ENCODE peak calls at places on chromosomes 11 and 22, in five cellular contexts. Q is GM12865, G is cardiac muscle cell, T is GM12878, B is lower lobe of right lung. Y is an unnamed sample.
A peak's percentile ranks its signal among the peaks of the same experiment; 100 is the strongest.

GRCh38 chr11:66846671-66847091 is 3.4 kb downstream of the RCE1 start:
- DNase-seq in Q (no peak), G (no peak), T (no peak), B (no peak), Y (peak; percentile 20)

GRCh38 chr22:46007003-46007847 is 30.3 kb upstream of the WNT7B start:
- DNase-seq in Q (no peak), G (peak; percentile 82), T (no peak), B (peak; percentile 75), Y (peak; percentile 51)

GRCh38 chr11:114137054-114137453 is 77.5 kb downstream of the ZBTB16 start:
- DNase-seq in Q (no peak), G (no peak), T (no peak), B (no peak), Y (no peak)

GRCh38 chr11:15216678-15217077 is 102.0 kb downstream of the INSC start:
- DNase-seq in Q (peak; percentile 13), G (no peak), T (no peak), B (no peak), Y (no peak)

GRCh38 chr11:133064152-133064877 is 468.0 kb downstream of the OPCML start:
- DNase-seq in Q (no peak), G (peak; percentile 82), T (no peak), B (peak; percentile 69), Y (peak; percentile 65)

GRCh38 chr22:37782340-37783168 is 25.2 kb upstream of the GCAT start:
- DNase-seq in Q (no peak), G (no peak), T (no peak), B (no peak), Y (no peak)

GRCh38 chr11:122690801-122691649 is 35.5 kb downstream of the UBASH3B start:
- DNase-seq in Q (no peak), G (peak; percentile 73), T (no peak), B (no peak), Y (no peak)

GRCh38 chr11:35235944-35236666 is 97.1 kb downstream of the CD44 start:
- DNase-seq in Q (no peak), G (no peak), T (no peak), B (no peak), Y (peak; percentile 93)

GRCh38 chr11:122261546-122261945 is 145.5 kb upstream of the BLID start:
- DNase-seq in Q (no peak), G (no peak), T (no peak), B (no peak), Y (no peak)

GRCh38 chr11:46347637-46348311 is 511 bp downstream of the DGKZ start:
- DNase-seq in Q (no peak), G (no peak), T (no peak), B (no peak), Y (no peak)

GRCh38 chr22:27507066-27507715 is 294.4 kb downstream of the MN1 start:
- DNase-seq in Q (no peak), G (peak; percentile 68), T (no peak), B (no peak), Y (no peak)

GRCh38 chr11:55726715-55727324 is 46.4 kb upstream of the OR5D13 start:
- DNase-seq in Q (peak; percentile 13), G (no peak), T (no peak), B (no peak), Y (no peak)
- TF ChIP-seq CTCF in Q (peak; percentile 18), G (no peak), T (peak; percentile 18), B (no peak), Y (no peak)

GRCh38 chr22:44702479-44703219 is 645 bp downstream of the PRR5 start:
- DNase-seq in Q (no peak), G (peak; percentile 45), T (no peak), B (no peak), Y (peak; percentile 43)

GRCh38 chr22:44700456-44700855 is 1.5 kb upstream of the PRR5 start:
- DNase-seq in Q (no peak), G (no peak), T (no peak), B (no peak), Y (no peak)

GRCh38 chr22:44703269-44703870 is 1.4 kb downstream of the PRR5 start:
- DNase-seq in Q (no peak), G (no peak), T (no peak), B (no peak), Y (no peak)

GRCh38 chr22:44701824-44702478 is at the start of gene PRR5:
- DNase-seq in Q (peak; percentile 73), G (peak; percentile 95), T (no peak), B (peak; percentile 89), Y (peak; percentile 92)

GRCh38 chr22:44701187-44701586 is 817 bp upstream of the PRR5 start:
- DNase-seq in Q (no peak), G (no peak), T (no peak), B (no peak), Y (no peak)
- H3K4me3 ChIP-seq in Q (no peak overlapping the region), G (no peak overlapping the region), T (no peak overlapping the region), B (no peak overlapping the region), Y (no peak overlapping the region)

GRCh38 chr22:39133871-39134270 is 18.6 kb downstream of the CBX7 start:
- DNase-seq in Q (no peak), G (no peak), T (no peak), B (no peak), Y (no peak)

GRCh38 chr22:39136317-39136716 is 16.2 kb downstream of the CBX7 start:
- DNase-seq in Q (no peak), G (no peak), T (no peak), B (no peak), Y (no peak)

GRCh38 chr22:39134366-39135091 is 18.0 kb downstream of the CBX7 start:
- DNase-seq in Q (no peak), G (no peak), T (no peak), B (no peak), Y (no peak)

GRCh38 chr22:39132871-39133524 is 19.5 kb downstream of the CBX7 start:
- DNase-seq in Q (no peak), G (no peak), T (no peak), B (no peak), Y (peak; percentile 17)

GRCh38 chr22:39135092-39135896 is 17.2 kb downstream of the CBX7 start:
- DNase-seq in Q (peak; percentile 63), G (peak; percentile 48), T (no peak), B (no peak), Y (peak; percentile 46)
- TF ChIP-seq CTCF in Q (peak; percentile 67), G (peak; percentile 63), T (peak; percentile 68), B (peak; percentile 40), Y (peak; percentile 14)

DNA sequence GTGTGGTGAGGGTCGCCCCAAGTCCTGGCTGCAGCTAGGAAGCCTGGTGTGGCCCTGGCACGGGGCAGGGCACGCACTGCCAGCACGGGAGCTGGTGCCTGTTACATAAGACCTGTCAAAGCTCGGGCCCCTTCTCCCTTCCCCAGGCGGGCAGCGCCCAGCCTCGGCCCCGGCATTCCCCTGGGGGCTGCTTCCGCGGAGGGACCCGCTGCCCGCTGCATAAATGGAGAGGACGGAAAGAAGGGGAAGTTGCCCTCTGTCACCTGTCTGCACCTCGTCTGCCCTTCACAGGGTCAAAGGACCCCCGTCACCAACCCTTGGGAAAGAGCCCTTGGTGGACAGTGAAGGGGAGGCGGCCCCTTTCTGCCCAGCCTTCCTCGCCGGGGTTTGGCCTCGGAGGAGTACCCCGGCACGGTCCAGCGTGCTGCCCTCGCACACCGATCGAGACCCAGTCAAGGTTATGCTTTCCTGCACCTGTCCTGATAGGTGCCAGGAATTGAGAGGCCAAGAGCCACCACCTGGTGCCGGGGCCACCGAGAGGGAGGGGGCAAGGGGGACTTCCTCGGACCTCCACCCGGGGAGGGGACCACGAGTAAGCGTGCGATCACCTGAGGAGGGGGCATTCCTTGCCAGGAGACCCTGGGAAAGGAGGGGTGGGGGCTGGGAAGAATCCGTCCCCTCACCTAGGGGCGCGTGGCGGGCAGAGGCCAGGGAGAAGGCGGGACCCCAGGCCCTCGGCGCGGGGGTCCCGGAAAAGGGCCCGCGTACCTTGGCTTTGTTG is 16.8 kb upstream of the MFRP start:
- DNase-seq in Q (no peak), G (no peak), T (no peak), B (no peak), Y (peak; percentile 87)
- H3K4me3 ChIP-seq in Q (no peak overlapping the region), G (peak overlapping the region; percentile 69), T (no peak overlapping the region), B (peak overlapping the region; percentile 51), Y (no peak overlapping the region)

GRCh38 chr11:76443254-76443935 is 1.4 kb upstream of the EMSY start:
- DNase-seq in Q (no peak), G (peak; percentile 28), T (no peak), B (no peak), Y (no peak)

GRCh38 chr11:76444065-76444383 is 794 bp upstream of the EMSY start:
- DNase-seq in Q (no peak), G (no peak), T (no peak), B (no peak), Y (no peak)

GRCh38 chr11:76444384-76445121 is at the start of gene EMSY:
- DNase-seq in Q (peak; percentile 98), G (peak; percentile 100), T (peak; percentile 99), B (peak; percentile 97), Y (peak; percentile 97)

GRCh38 chr11:76448506-76448905 is 3.7 kb downstream of the EMSY start:
- DNase-seq in Q (no peak), G (no peak), T (no peak), B (no peak), Y (no peak)

DNA sequence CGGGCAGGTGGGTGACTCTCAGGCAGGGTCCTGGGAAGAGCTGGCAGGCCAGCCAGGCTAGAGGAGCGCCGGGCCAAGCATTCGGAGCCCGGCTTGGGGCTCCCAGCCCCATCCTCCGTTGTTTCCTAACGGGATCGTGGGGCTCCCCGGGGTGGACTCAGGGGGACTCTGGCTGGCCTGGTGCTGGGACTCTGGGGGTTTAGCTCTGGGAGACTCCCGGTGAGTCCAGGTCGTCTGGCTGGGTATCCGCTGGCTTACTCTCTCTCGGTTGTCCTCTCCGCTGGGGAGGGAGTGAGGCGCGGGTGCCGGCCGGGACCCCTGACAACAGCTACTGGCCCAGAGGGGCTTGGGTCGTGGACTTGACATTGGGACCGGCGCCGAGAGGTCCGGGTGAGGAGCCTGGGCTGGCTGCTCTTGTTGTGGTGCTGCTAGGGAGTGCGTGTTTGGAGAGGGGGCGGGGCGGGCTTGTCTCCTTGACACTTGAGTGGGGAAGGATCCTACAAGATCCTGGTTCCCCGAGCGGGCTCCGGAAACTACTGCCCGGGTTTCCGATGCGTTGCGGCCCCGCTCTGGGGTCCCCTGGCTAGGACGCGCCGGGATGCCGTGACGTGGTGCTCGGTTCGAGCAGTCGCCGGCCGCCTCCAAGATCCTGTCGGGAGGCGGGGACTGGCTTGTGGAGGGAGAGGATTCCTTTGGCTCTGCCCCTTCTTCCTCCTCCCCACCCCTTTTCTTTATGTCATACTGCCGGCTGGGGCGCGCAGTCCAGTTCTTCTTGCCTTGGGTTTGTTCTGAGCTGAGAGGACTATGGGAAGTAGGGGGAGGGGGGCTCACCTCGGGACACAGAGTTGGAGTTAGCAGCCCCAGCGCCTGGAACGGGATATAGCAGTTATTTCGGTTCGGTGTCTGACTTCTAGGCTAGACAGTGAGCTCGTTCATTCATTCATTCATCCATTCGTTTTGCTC is 585 bp downstream of the EMSY start:
- DNase-seq in Q (peak; percentile 63), G (peak; percentile 90), T (no peak), B (peak; percentile 87), Y (peak; percentile 76)
- TF ChIP-seq CTCF in Q (no peak), G (no peak), T (no peak), B (no peak), Y (no peak)

DNA sequence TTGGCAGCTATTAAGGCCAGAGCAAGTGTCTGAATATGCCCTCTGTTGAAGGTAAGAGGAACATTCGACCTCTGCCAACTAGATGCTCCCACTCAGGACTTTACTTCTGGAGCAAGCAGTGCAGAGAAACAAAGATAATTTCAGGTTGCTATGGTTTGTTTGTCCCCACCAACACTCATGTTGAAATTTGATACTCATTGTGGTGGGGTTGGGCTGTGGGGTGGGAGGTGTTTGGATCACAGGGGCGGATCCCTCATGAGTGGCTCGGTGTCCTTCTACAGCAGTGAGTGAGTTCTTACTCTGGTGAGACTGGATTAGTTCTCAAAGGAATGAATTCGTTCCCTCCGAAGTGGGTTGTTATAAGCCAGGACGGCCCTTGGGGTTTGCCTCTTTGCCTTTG is 12.0 kb downstream of the OR8A1 start:
- DNase-seq in Q (no peak), G (peak; percentile 16), T (no peak), B (no peak), Y (no peak)
- H3K4me3 ChIP-seq in Q (no peak overlapping the region), G (no peak overlapping the region), T (no peak overlapping the region), B (no peak overlapping the region), Y (no peak overlapping the region)

Y was measured in pancreas.